ENCODE peak calls at places on chromosomes 6 and 20, in ten cellular contexts. X is A549, Z is stomach, N is uterus, F is ovary, L is HCT116, K is Peyer's patch, Y is right lobe of liver, O is erythroblast, V is adrenal gland. J is an unnamed sample.

GRCh38 chr20:56371977-56372376 is 13.2 kb downstream of the FAM210B start:
- DNase-seq in X (no peak), Z (no peak), N (no peak), F (no peak), L (no peak), K (no peak), Y (no peak), O (no peak), V (no peak), J (no peak)

GRCh38 chr6:15376900-15377487 is 131.1 kb downstream of the JARID2 start:
- DNase-seq in X (no peak), Z (no peak), N (no peak), F (no peak), L (no peak), K (no peak), Y (no peak), O (peak; percentile 30), V (no peak), J (no peak)

GRCh38 chr20:31815408-31816188 is 3.6 kb upstream of the MYLK2 start:
- DNase-seq in X (no peak), Z (no peak), N (no peak), F (no peak), L (no peak), K (no peak), Y (no peak), O (no peak), V (no peak), J (no peak)

GRCh38 chr6:27295301-27296079 is 16.6 kb downstream of the POM121L2 start:
- DNase-seq in X (no peak), Z (no peak), N (no peak), F (no peak), L (peak; percentile 90), K (no peak), Y (no peak), O (peak; percentile 24), V (no peak), J (no peak)

GRCh38 chr6:103983000-103983399 is 876.7 kb downstream of the HACE1 start:
- DNase-seq in X (no peak), Z (no peak), N (no peak), F (no peak), L (no peak), K (no peak), Y (no peak), O (no peak), V (no peak), J (no peak)

GRCh38 chr6:116221067-116221466 is 32.8 kb downstream of the TSPYL4 start:
- DNase-seq in X (no peak), Z (no peak), N (no peak), F (no peak), L (no peak), K (no peak), Y (no peak), O (no peak), V (no peak), J (no peak)

GRCh38 chr6:43788305-43788704 is 18.3 kb downstream of the VEGFA start:
- DNase-seq in X (no peak), Z (no peak), N (no peak), F (no peak), L (no peak), K (no peak), Y (peak; percentile 22), O (no peak), V (no peak), J (no peak)

GRCh38 chr6:139265512-139266190 is 26.1 kb downstream of the TXLNB start:
- DNase-seq in X (no peak), Z (no peak), N (no peak), F (no peak), L (no peak), K (no peak), Y (no peak), O (no peak), V (no peak), J (no peak)

GRCh38 chr20:37651932-37652331 is 41.9 kb upstream of the CTNNBL1 start:
- DNase-seq in X (peak; percentile 18), Z (peak; percentile 71), N (no peak), F (no peak), L (peak; percentile 36), K (no peak), Y (peak; percentile 73), O (peak; percentile 54), V (peak; percentile 21), J (no peak)

GRCh38 chr6:140980265-140980887 is 1152.3 kb upstream of the GJE1 start:
- DNase-seq in X (no peak), Z (no peak), N (no peak), F (no peak), L (no peak), K (no peak), Y (no peak), O (no peak), V (no peak), J (no peak)

GRCh38 chr20:61567204-61567603 is 315.1 kb downstream of the CDH4 start:
- DNase-seq in X (no peak), Z (no peak), N (no peak), F (no peak), L (no peak), K (no peak), Y (no peak), O (no peak), V (no peak), J (no peak)

GRCh38 chr6:50380409-50381105 is 330.8 kb upstream of the DEFB112 start:
- DNase-seq in X (no peak), Z (no peak), N (no peak), F (no peak), L (no peak), K (no peak), Y (no peak), O (no peak), V (no peak), J (no peak)

GRCh38 chr6:93104195-93104817 is 315.1 kb downstream of the EPHA7 start:
- DNase-seq in X (no peak), Z (no peak), N (no peak), F (no peak), L (no peak), K (no peak), Y (no peak), O (no peak), V (no peak), J (no peak)

DNA sequence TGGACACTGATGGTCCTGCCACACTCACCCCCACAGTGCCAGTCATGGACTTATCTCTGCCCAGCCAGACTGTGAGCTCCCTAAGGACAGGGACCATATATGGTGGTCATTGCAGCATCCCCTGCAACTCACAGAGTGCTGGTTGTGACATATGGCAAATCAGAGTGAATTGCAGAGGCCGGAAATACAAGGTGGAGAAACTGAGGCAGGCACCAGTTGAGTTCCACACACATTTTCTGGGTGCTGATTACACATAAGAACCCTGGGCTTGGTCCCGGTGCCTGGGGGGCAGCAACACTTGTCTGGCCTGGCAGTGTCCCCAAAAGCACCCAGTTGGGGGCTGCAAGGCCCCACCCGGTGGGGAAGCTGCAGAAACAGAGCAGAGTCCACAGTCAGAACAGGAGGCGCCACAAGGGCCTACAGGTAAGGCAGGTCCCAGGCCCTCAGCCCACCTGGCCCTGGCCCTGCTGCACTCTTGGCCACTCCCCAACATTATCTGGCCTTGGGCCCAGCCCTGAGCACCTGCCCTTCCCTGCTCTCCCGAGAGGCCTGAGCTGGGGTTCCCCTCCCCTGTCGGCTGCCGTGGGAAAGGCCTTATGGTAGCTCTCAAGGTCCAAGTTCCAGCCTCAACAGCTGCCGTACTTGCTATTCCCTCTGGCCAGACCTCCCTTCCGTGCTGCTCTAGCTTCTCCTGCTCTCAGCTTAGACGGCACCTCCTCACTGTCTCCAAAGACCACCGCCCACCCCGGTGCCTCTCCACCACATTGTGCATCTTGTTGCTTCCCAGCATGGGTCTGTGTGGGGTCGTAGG is 140.8 kb upstream of the PTPN1 start:
- DNase-seq in X (no peak), Z (peak; percentile 93), N (no peak), F (peak; percentile 42), L (no peak), K (peak; percentile 91), Y (peak; percentile 83), O (no peak), V (no peak), J (no peak)
- TF ChIP-seq POLR2A in X (no peak), Z (no peak), N (no peak), F (no peak), L (no peak), K (no peak), Y (no peak), O (no peak), V (no peak), J (no peak)

GRCh38 chr6:13486679-13487121 is 700 bp downstream of the GFOD1 start:
- DNase-seq in X (peak; percentile 53), Z (peak; percentile 45), N (peak; percentile 48), F (peak; percentile 50), L (no peak), K (peak; percentile 86), Y (peak; percentile 79), O (peak; percentile 82), V (peak; percentile 49), J (peak; percentile 52)
- TF ChIP-seq POLR2A in X (no peak), Z (no peak), N (no peak), F (no peak), L (no peak), K (no peak), Y (no peak), O (no peak), V (no peak), J (peak; percentile 43)

DNA sequence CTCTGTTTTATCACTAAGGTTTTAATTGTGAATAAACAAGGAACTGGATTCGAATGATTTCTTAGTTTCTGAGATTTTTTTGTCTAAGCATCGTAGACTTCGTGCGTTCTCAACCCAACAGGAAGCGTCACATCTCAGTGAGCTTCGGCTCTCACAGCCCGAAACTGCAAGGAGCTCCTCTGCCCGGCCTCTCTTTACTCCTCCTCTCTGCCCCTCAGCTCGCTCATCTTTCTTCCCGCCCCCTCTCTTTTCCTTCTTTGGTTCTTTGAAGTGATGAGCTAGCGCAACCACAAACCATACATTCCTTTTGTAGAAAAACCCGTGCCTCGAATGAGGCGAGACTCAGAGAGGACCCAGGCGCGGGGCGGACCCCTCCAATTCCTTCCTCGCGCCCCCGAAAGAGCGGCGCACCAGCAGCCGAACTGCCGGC is 480 bp upstream of the NT5E start:
- DNase-seq in X (peak; percentile 28), Z (no peak), N (peak; percentile 51), F (no peak), L (no peak), K (peak; percentile 70), Y (no peak), O (no peak), V (no peak), J (peak; percentile 50)
- TF ChIP-seq POLR2A in X (no peak), Z (no peak), N (peak; percentile 40), F (no peak), L (no peak), K (no peak), Y (no peak), O (no peak), V (no peak), J (no peak)

GRCh38 chr6:5667737-5668136 is 339.0 kb downstream of the NRN1 start:
- DNase-seq in X (no peak), Z (no peak), N (no peak), F (no peak), L (no peak), K (no peak), Y (no peak), O (no peak), V (no peak), J (no peak)
- TF ChIP-seq POLR2A in X (no peak), Z (no peak), N (no peak), F (no peak), L (no peak), K (no peak), Y (no peak), O (no peak), V (no peak), J (no peak)

J was measured in GM12892.